ENCODE peak calls at places on chromosomes 13 and 19, in nine cellular contexts. G is cardiac fibroblast; X is lung; H is psoas muscle; V is fibroblast of mammary gland; O is CD8-positive, alpha-beta T cell; F is breast epithelium; I is neuronal stem cell; P is GM23248. D is an unnamed sample.

GRCh38 chr19:44757735-44758505 is 9.4 kb downstream of the BCL3 start:
- DNase-seq in G (peak), X (peak), H (peak), V (peak), O (no peak), F (no peak), I (peak), P (no peak), D (peak)

GRCh38 chr13:109666656-109667448 is 119.5 kb downstream of the IRS2 start:
- DNase-seq in G (peak), X (no peak), H (no peak), V (peak), O (no peak), F (no peak), I (no peak), P (peak), D (no peak)

GRCh38 chr13:52749446-52749845 is 9.8 kb upstream of the CNMD start:
- DNase-seq in G (no peak), X (no peak), H (no peak), V (no peak), O (no peak), F (no peak), I (no peak), P (no peak), D (no peak)

GRCh38 chr19:13208131-13208963 is 58.1 kb downstream of the IER2 start:
- DNase-seq in G (peak), X (peak), H (no peak), V (peak), O (peak), F (peak), I (no peak), P (peak), D (peak)

GRCh38 chr19:40507892-40508291 is 41.1 kb downstream of the SPTBN4 start:
- DNase-seq in G (no peak), X (no peak), H (no peak), V (no peak), O (no peak), F (no peak), I (no peak), P (no peak), D (no peak)

GRCh38 chr13:26600345-26600761 is 42.9 kb downstream of the WASF3 start:
- DNase-seq in G (peak), X (no peak), H (no peak), V (peak), O (no peak), F (no peak), I (no peak), P (peak), D (peak)

GRCh38 chr19:42290523-42291436 is 11.2 kb upstream of the PRR19 start:
- DNase-seq in G (no peak), X (no peak), H (peak), V (no peak), O (no peak), F (no peak), I (no peak), P (peak), D (no peak)

GRCh38 chr19:8578642-8579265 is 1.5 kb upstream of the MYO1F start:
- DNase-seq in G (peak), X (peak), H (peak), V (peak), O (peak), F (peak), I (peak), P (peak), D (peak)

GRCh38 chr13:52411629-52412028 is 5.7 kb upstream of the THSD1 start:
- DNase-seq in G (peak), X (no peak), H (no peak), V (peak), O (no peak), F (no peak), I (no peak), P (peak), D (peak)

GRCh38 chr19:38739440-38740251 is 4.6 kb downstream of the CAPN12 start:
- DNase-seq in G (no peak), X (no peak), H (no peak), V (no peak), O (no peak), F (no peak), I (no peak), P (no peak), D (no peak)

GRCh38 chr13:46489586-46490023 is 63.4 kb upstream of the LRCH1 start:
- DNase-seq in G (peak), X (no peak), H (peak), V (peak), O (no peak), F (no peak), I (no peak), P (peak), D (peak)

GRCh38 chr13:102815788-102816187 is 16.9 kb downstream of the BIVM start:
- DNase-seq in G (no peak), X (no peak), H (no peak), V (no peak), O (no peak), F (no peak), I (no peak), P (no peak), D (no peak)

GRCh38 chr13:113291997-113292862 is 4.8 kb upstream of the LAMP1 start:
- DNase-seq in G (peak), X (no peak), H (peak), V (peak), O (no peak), F (no peak), I (no peak), P (peak), D (peak)

GRCh38 chr19:35008891-35009341 is 8.8 kb downstream of the GRAMD1A start:
- DNase-seq in G (no peak), X (no peak), H (no peak), V (no peak), O (no peak), F (no peak), I (no peak), P (no peak), D (no peak)

GRCh38 chr19:17778621-17779280 is 16.2 kb upstream of the B3GNT3 start:
- DNase-seq in G (no peak), X (no peak), H (no peak), V (no peak), O (no peak), F (no peak), I (peak), P (no peak), D (no peak)

GRCh38 chr19:39923862-39924261 is 10.6 kb downstream of the FCGBP start:
- DNase-seq in G (no peak), X (no peak), H (no peak), V (no peak), O (no peak), F (no peak), I (no peak), P (no peak), D (no peak)

GRCh38 chr13:27461940-27462584 is 11.7 kb upstream of the MTIF3 start:
- DNase-seq in G (no peak), X (no peak), H (no peak), V (no peak), O (no peak), F (no peak), I (no peak), P (peak), D (peak)

GRCh38 chr13:40269086-40269485 is 397.4 kb downstream of the FOXO1 start:
- DNase-seq in G (peak), X (no peak), H (peak), V (peak), O (no peak), F (no peak), I (no peak), P (no peak), D (peak)

GRCh38 chr19:8697671-8698432 is 743 bp downstream of the ACTL9 start:
- DNase-seq in G (no peak), X (no peak), H (no peak), V (no peak), O (no peak), F (no peak), I (no peak), P (no peak), D (no peak)

GRCh38 chr19:43265664-43266025 is 3.7 kb downstream of the PSG9 start:
- DNase-seq in G (no peak), X (no peak), H (no peak), V (no peak), O (no peak), F (peak), I (no peak), P (no peak), D (no peak)

GRCh38 chr13:21429217-21429616 is 29.9 kb downstream of the ZDHHC20 start:
- DNase-seq in G (no peak), X (no peak), H (no peak), V (no peak), O (no peak), F (no peak), I (no peak), P (no peak), D (no peak)

GRCh38 chr13:21426238-21426637 is 32.9 kb downstream of the ZDHHC20 start:
- DNase-seq in G (no peak), X (no peak), H (no peak), V (no peak), O (no peak), F (no peak), I (no peak), P (peak), D (no peak)

DNA sequence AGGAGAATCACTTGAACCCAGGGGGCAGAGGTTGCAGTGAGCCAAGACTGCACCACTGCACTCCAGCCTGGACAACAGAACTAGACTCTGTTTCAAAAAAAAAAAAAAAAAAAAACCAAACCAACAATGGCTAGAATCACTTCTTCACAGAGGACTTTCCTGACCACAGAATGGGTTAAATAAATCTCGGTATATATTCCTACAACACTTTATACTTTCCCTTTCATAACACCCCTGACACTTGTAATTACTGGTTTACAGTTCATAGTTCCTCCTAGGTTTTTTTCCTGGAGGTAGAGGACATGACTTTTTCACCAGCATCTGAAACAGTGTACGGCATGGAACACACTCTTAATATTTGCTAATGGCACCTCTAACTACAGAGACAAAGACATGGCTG is 31.4 kb downstream of the ZDHHC20 start:
- DNase-seq in G (no peak), X (no peak), H (no peak), V (no peak), O (no peak), F (no peak), I (no peak), P (no peak), D (no peak)
- H3K4me3 ChIP-seq in G (no peak), X (no peak), H (no peak), V (no peak), O (no peak), F (no peak), I (no peak), P (no peak), D (no peak)

GRCh38 chr13:110875243-110875642 is 39.6 kb downstream of the ANKRD10 start:
- DNase-seq in G (no peak), X (no peak), H (no peak), V (no peak), O (no peak), F (no peak), I (no peak), P (no peak), D (no peak)
- H3K4me3 ChIP-seq in G (no peak), X (no peak), H (peak), V (no peak), O (no peak), F (no peak), I (no peak), P (peak), D (peak)

DNA sequence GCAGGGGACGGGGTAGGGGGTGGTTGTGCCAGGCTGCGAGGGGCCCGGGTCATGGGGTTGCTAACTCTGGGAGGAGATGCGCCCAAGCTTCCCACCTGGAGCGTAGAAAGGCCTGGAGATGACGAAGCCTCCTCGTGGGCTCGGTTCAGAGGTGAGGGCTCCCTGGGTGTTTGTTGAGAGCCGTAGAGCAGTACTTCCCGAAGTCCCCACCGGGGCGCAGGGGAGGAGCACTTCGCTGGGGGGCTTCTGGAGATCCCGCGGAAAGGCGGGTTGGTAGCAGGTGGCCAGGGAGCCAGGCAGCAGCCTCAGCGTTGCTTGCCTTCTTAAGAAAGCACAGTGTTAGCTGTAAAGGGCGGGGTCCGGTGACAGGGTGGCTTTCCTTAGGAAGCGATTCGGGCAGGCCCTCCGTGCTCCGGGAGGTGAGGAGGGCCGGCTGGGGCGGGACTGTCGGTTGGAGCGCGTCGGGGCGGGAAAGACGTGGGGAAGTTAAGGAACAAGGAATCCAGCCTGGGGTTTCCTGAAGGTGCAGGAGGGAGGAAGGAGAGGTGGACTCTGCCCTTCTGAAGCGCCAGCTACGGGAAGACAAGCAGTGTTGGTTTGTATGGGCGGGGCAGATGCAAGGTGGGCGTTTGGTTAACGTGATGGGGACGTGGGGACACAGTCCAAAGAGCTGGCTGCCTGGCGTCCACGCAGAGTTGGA is 3.3 kb downstream of the VSTM2B start:
- DNase-seq in G (no peak), X (no peak), H (peak), V (no peak), O (no peak), F (no peak), I (peak), P (peak), D (no peak)
- H3K4me3 ChIP-seq in G (no peak), X (no peak), H (peak), V (no peak), O (peak), F (no peak), I (peak), P (peak), D (no peak)

DNA sequence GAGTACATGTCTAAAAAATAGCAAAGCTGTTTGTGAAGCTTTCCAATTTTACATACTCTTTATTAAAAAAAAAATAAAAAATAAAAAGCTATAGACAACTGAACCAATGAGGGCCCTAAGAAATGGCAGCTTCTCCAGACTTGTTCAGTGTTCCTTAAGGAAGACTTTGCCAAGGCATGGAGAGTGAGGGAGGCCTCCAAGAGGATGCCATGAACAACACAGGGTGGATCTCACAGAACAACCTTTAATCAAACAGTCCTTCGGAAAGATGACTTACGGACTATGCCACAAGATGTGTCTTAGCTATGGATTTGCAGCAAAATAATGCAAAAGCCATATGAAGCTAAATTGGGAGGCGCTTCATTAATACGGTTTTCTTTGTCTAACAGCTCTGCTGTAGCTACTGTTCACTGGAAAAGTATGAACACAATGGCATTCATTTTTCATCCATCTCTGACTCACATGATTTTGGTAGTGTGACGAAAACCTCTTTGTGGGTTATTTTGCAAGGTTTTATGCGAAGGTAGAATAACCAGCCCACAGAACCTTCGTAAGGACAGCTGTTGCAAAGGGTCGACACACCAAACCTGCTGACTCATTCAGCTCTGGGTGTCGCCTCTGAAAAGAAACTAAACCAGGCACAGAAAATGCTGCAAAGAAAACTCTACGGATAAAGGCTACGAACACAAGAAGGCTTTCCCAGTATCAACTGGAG is 27.7 kb downstream of the EFNB2 start:
- DNase-seq in G (peak), X (no peak), H (no peak), V (peak), O (no peak), F (no peak), I (no peak), P (peak), D (peak)
- H3K4me3 ChIP-seq in G (peak), X (no peak), H (peak), V (no peak), O (no peak), F (no peak), I (no peak), P (peak), D (no peak)

DNA sequence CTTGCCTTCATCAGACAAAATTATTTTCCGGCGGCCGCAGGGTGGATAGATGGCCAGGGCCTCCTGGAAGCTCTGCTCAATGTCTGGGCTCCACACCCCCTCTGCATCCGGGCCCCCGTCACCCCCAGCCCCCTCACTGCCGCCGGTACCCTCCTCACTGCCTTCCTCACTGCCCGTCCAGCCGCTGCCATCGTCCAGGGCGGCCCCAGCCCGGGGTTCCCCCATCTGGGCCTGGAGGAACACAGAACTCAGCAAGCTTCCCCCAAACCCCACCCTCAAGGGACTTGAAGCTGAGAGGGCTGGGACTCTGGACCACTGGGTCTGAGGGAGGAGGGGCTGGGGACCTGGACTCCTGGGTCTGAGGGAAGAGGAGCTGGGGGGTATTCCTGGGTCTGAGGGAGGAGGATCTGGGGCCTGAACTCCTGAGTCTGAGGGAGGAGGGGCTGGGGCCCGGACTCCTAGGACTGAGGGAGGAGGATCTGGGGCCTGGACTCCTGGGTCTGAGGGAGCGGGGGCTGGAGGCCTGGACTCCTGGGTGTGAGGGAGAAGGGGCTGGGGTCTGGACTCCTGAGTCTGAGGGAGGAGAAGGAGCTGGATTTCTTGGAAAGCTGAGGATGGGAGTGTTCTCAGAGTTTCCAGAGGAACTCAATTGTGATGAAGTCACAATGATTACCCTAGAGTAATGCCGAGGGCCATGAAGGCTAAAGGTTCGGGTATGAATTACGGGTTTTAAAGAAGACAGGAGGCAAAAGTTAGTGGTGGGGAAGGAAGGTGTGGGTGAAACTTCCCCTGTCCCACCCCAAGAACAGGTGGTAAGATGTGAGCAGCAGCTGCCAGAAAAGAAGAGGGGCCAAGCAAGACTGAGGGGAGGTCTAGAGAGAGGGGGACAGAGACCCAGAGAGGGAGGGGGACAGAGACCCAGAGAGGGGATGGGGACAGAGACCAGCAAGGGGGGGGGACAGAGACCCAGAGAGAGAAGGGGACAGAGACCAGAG is 2.1 kb downstream of the TEAD2 start:
- DNase-seq in G (no peak), X (no peak), H (no peak), V (no peak), O (no peak), F (no peak), I (no peak), P (no peak), D (no peak)
- H3K4me3 ChIP-seq in G (no peak), X (no peak), H (no peak), V (no peak), O (no peak), F (no peak), I (peak), P (no peak), D (no peak)

GRCh38 chr19:46856062-46857022 is 4.5 kb upstream of the ARHGAP35 start:
- DNase-seq in G (peak), X (peak), H (peak), V (peak), O (peak), F (peak), I (peak), P (peak), D (peak)
- H3K4me3 ChIP-seq in G (peak), X (no peak), H (peak), V (peak), O (peak), F (peak), I (no peak), P (peak), D (peak)

GRCh38 chr19:4609878-4610511 is 29.3 kb upstream of the TNFAIP8L1 start:
- DNase-seq in G (no peak), X (no peak), H (no peak), V (no peak), O (no peak), F (no peak), I (no peak), P (no peak), D (no peak)

GRCh38 chr19:4604912-4605311 is 34.4 kb upstream of the TNFAIP8L1 start:
- DNase-seq in G (no peak), X (no peak), H (no peak), V (no peak), O (no peak), F (no peak), I (no peak), P (no peak), D (no peak)

GRCh38 chr19:4602915-4603314 is 36.4 kb upstream of the TNFAIP8L1 start:
- DNase-seq in G (no peak), X (no peak), H (no peak), V (no peak), O (no peak), F (no peak), I (no peak), P (no peak), D (no peak)

GRCh38 chr19:4606181-4606580 is 33.1 kb upstream of the TNFAIP8L1 start:
- DNase-seq in G (no peak), X (no peak), H (no peak), V (no peak), O (no peak), F (no peak), I (no peak), P (no peak), D (no peak)

DNA sequence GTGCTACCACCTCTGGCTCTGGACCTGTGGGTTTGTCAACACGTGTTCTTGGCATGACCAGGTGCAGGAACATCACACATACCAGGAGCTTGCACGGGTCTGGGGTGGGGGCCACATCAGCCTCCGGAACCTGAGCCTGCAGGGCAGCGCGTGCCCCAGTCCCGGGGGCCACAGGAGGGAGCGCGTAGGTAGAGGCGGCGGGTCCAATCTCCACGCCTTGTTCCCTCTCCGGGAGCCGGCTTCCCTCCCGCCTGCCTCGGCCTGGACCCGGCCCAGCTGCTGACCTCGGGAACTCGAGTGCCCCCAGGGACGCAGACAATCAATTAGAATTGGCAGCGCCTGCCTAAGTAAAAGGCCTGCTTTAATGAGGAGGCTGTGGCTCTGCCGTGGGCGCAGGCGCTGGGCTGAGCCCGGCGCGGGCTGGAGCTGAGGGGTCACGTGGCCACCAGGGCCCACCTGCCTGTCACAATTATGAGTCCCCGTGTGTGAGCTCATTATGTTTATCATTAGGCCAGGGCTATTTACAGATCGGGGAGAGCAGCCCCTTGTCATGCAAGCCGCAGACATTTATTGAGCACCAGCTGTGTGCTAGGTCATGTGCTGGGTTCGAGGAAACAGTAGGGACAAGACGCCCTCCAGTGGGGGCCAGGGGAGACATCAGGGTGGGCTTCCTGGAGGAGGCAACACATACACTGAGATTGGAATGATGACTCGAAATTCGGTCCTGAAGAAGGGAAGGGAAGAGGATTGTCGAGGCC is 32.2 kb upstream of the TNFAIP8L1 start:
- DNase-seq in G (no peak), X (no peak), H (peak), V (peak), O (no peak), F (no peak), I (peak), P (peak), D (peak)
- H3K4me3 ChIP-seq in G (no peak), X (no peak), H (peak), V (no peak), O (no peak), F (no peak), I (peak), P (no peak), D (no peak)